ENCODE peak calls at places on chromosome 19, in eight cellular contexts. Z is Calu3; D is foreskin fibroblast; P is fibroblast of mammary gland; N is BE2C; A is CD4-positive, alpha-beta T cell; Y is HL-60; G is GM10248. M is an unnamed sample.

GRCh38 chr19:13163609-13164364 is 13.6 kb downstream of the IER2 start:
- DNase-seq in P (peak; percentile 89), D (peak; percentile 97), N (peak; percentile 94), Y (peak; percentile 55), A (no peak), Z (peak; percentile 89), G (peak; percentile 41), M (peak; percentile 54)

GRCh38 chr19:46551175-46551574 is 50.0 kb upstream of the CALM3 start:
- DNase-seq in P (no peak), G (no peak), A (no peak), Z (no peak), D (no peak), Y (peak; percentile 42), N (no peak), M (no peak)

GRCh38 chr19:50994129-50994528 is 7.3 kb downstream of the KLK8 start:
- DNase-seq in A (no peak), N (peak; percentile 48), G (no peak), Z (no peak), D (no peak), Y (no peak), P (peak; percentile 4), M (no peak)

GRCh38 chr19:15623711-15624318 is 8.8 kb downstream of the CYP4F8 start:
- DNase-seq in A (no peak), P (no peak), Z (peak; percentile 32), N (no peak), G (no peak), D (no peak), Y (no peak), M (no peak)

GRCh38 chr19:40800997-40801377 is 2.0 kb downstream of the EGLN2 start:
- DNase-seq in D (no peak), N (no peak), G (no peak), Z (no peak), P (no peak), A (no peak), Y (no peak), M (no peak)

GRCh38 chr19:16285769-16286564 is 38.7 kb upstream of the KLF2 start:
- DNase-seq in D (peak; percentile 22), Z (no peak), Y (peak; percentile 23), P (no peak), G (no peak), A (no peak), N (no peak), M (no peak)

GRCh38 chr19:51740356-51740755 is 11.3 kb downstream of the FPR1 start:
- DNase-seq in D (no peak), A (no peak), Y (peak; percentile 66), N (no peak), G (no peak), Z (no peak), P (no peak), M (no peak)

GRCh38 chr19:42316223-42317211 is 3.4 kb downstream of the TMEM145 start:
- DNase-seq in A (no peak), G (peak; percentile 74), Z (peak; percentile 71), P (peak; percentile 35), N (peak; percentile 78), D (peak; percentile 45), Y (peak; percentile 68), M (peak; percentile 83)

GRCh38 chr19:56637976-56638555 is 4.9 kb upstream of the SMIM17 start:
- DNase-seq in P (peak; percentile 74), G (peak; percentile 33), N (peak; percentile 24), A (no peak), D (peak; percentile 78), Z (no peak), Y (peak; percentile 76), M (peak; percentile 62)

GRCh38 chr19:46809534-46810272 is 21.3 kb upstream of the SLC1A5 start:
- DNase-seq in A (no peak), G (no peak), N (no peak), P (no peak), Z (no peak), D (no peak), Y (peak; percentile 63), M (no peak)

GRCh38 chr19:56105090-56105701 is 15.9 kb downstream of the ZNF787 start:
- DNase-seq in G (peak; percentile 58), D (peak; percentile 62), A (peak; percentile 52), N (peak; percentile 44), P (peak; percentile 74), Y (peak; percentile 82), Z (peak; percentile 88), M (no peak)

GRCh38 chr19:38685666-38686529 is 38.4 kb downstream of the ACTN4 start:
- DNase-seq in Y (no peak), A (no peak), D (peak; percentile 68), N (no peak), Z (peak; percentile 61), P (peak; percentile 67), G (no peak), M (peak; percentile 59)

GRCh38 chr19:55172741-55173140 is 6.3 kb upstream of the DNAAF3 start:
- DNase-seq in N (no peak), A (no peak), Y (no peak), Z (no peak), D (peak; percentile 87), G (no peak), P (peak; percentile 78), M (no peak)

GRCh38 chr19:39494661-39495060 is 4.1 kb upstream of the DLL3 start:
- DNase-seq in D (no peak), N (no peak), A (no peak), Z (no peak), Y (no peak), G (no peak), P (no peak), M (no peak)

GRCh38 chr19:1811942-1812425 is at the start of gene ATP8B3:
- DNase-seq in A (no peak), Z (peak; percentile 36), P (no peak), D (no peak), G (peak; percentile 100), Y (no peak), N (no peak), M (peak; percentile 100)
- TF ChIP-seq CTCF in A (no peak), Z (no peak), P (no peak), D (peak; percentile 16), G (no peak), Y (no peak), N (no peak), M (peak; percentile 21)

DNA sequence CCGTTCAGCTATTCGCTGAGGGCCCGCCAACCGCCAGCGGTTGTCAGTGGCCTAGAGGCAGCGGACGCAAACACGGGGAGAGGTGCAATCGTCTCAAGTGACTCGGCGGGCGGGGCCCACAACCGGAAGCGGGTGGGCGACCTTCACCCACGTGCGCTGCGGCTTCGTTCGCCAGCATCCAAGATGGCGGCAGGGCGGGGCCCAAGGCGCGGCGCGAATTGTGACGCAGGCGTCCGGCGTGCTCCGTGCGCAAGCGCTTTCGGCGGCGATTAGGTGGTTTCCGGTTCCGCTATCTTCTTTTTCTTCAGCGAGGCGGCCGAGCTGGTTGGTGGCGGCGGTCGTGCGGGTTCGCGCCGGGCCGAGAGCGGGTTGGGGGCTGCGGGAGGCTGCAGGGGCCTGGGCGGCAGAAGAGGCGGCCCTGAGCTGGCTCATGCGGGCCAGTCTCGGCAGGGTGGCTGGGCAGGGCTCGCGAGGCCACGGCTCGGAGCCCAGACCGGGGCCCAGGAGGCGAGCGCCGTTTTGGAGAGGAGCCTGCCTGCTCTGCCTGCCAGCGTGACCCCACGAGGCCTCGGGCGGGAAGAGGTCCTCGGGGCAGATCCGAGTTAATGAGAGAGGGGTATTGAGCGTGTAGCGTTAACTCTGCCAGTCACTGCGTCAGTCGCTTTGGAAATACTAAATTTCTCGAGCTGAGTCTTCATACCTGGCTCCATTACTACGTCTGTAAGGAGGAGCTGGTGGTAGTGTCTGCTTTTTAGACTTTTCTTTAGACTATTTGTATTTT is at the start of gene UBA52:
- DNase-seq in N (peak; percentile 99), A (peak; percentile 96), D (peak; percentile 99), Y (peak; percentile 98), Z (peak; percentile 95), G (peak; percentile 95), P (peak; percentile 95), M (peak; percentile 94)
- TF ChIP-seq CTCF in N (no peak), A (no peak), D (no peak), Y (no peak), Z (no peak), G (no peak), P (no peak), M (no peak)

GRCh38 chr19:18322759-18323460 is at the start of gene LSM4:
- DNase-seq in P (peak; percentile 94), Z (peak; percentile 95), Y (peak; percentile 99), A (peak; percentile 99), G (peak; percentile 99), N (peak; percentile 99), D (peak; percentile 99), M (peak; percentile 99)
- TF ChIP-seq CTCF in P (peak; percentile 10), Z (no peak), Y (no peak), A (peak; percentile 73), G (peak; percentile 41), N (peak; percentile 42), D (no peak), M (peak; percentile 61)

GRCh38 chr19:1130801-1131717 is 27.3 kb downstream of the GPX4 start:
- DNase-seq in P (no peak), Y (no peak), D (peak; percentile 48), G (peak; percentile 50), Z (no peak), N (no peak), A (no peak), M (peak; percentile 63)
- TF ChIP-seq CTCF in P (no peak), Y (no peak), D (no peak), G (no peak), Z (no peak), N (no peak), A (no peak), M (no peak)

GRCh38 chr19:30442715-30443114 is 70.5 kb downstream of the ZNF536 start:
- DNase-seq in D (no peak), Z (no peak), Y (no peak), A (no peak), P (no peak), N (no peak), G (no peak), M (no peak)

GRCh38 chr19:30441011-30441410 is 68.8 kb downstream of the ZNF536 start:
- DNase-seq in Z (no peak), Y (no peak), P (no peak), N (no peak), A (no peak), D (no peak), G (no peak), M (no peak)

GRCh38 chr19:30439271-30439750 is 67.1 kb downstream of the ZNF536 start:
- DNase-seq in D (no peak), G (no peak), P (no peak), N (no peak), A (no peak), Z (no peak), Y (no peak), M (no peak)

GRCh38 chr19:30434797-30435594 is 62.8 kb downstream of the ZNF536 start:
- DNase-seq in D (no peak), P (no peak), Z (no peak), A (no peak), N (no peak), Y (no peak), G (no peak), M (no peak)

GRCh38 chr19:30437869-30438268 is 65.7 kb downstream of the ZNF536 start:
- DNase-seq in Z (no peak), G (no peak), A (no peak), N (no peak), Y (no peak), P (no peak), D (no peak), M (no peak)
- TF ChIP-seq CTCF in Z (no peak), G (no peak), A (no peak), N (peak; percentile 30), Y (no peak), P (no peak), D (no peak), M (no peak)

GRCh38 chr19:10001899-10002298 is 8.4 kb downstream of the COL5A3 start:
- DNase-seq in A (no peak), N (no peak), P (peak; percentile 59), D (peak; percentile 41), G (no peak), Y (no peak), Z (peak; percentile 40), M (no peak)
- TF ChIP-seq CTCF in A (no peak), N (peak; percentile 29), P (peak; percentile 62), D (peak; percentile 55), G (peak; percentile 33), Y (peak; percentile 2), Z (peak; percentile 22), M (peak; percentile 49)

GRCh38 chr19:6925801-6926751 is 38.7 kb downstream of the ADGRE1 start:
- DNase-seq in A (no peak), D (no peak), N (no peak), Y (no peak), G (peak; percentile 22), Z (no peak), P (no peak), M (peak; percentile 54)
- TF ChIP-seq CTCF in A (no peak), D (no peak), N (no peak), Y (no peak), G (no peak), Z (no peak), P (no peak), M (peak; percentile 18)